ENCODE peak calls at places on chromosomes 3 and 15, in five cellular contexts. One of them, this sample, is unnamed.

GRCh38 chr3:66075281-66075680 is 36.6 kb upstream of the MAGI1 start:
- DNase-seq in neuronal stem cell: no peak
- DNase-seq in H9: no peak
- DNase-seq in mesenchymal stem cell: no peak
- DNase-seq in mesendoderm: no peak
- DNase-seq in this sample: peak

GRCh38 chr15:31237042-31237324 is 89.7 kb upstream of the KLF13 start:
- DNase-seq in mesendoderm: no peak
- DNase-seq in mesenchymal stem cell: no peak
- DNase-seq in H9: no peak
- DNase-seq in neuronal stem cell: no peak
- DNase-seq in this sample: no peak

GRCh38 chr3:135100349-135100741 is 305.3 kb downstream of the EPHB1 start:
- DNase-seq in neuronal stem cell: no peak
- DNase-seq in H9: no peak
- DNase-seq in mesenchymal stem cell: no peak
- DNase-seq in mesendoderm: no peak
- DNase-seq in this sample: no peak

GRCh38 chr15:64950888-64951287 is 38.8 kb downstream of the SPG21 start:
- DNase-seq in neuronal stem cell: no peak
- DNase-seq in H9: no peak
- DNase-seq in mesenchymal stem cell: no peak
- DNase-seq in mesendoderm: no peak
- DNase-seq in this sample: no peak

GRCh38 chr3:130963878-130964277 is 62.7 kb downstream of the ASTE1 start:
- DNase-seq in mesenchymal stem cell: peak
- DNase-seq in mesendoderm: peak
- DNase-seq in H9: no peak
- DNase-seq in neuronal stem cell: peak
- DNase-seq in this sample: peak

GRCh38 chr3:49841126-49841525 is 15.2 kb downstream of the TRAIP start:
- DNase-seq in mesendoderm: peak
- DNase-seq in neuronal stem cell: peak
- DNase-seq in mesenchymal stem cell: peak
- DNase-seq in H9: peak
- DNase-seq in this sample: no peak

GRCh38 chr3:197466586-197467399 is 89.0 kb downstream of the BDH1 start:
- DNase-seq in neuronal stem cell: no peak
- DNase-seq in mesenchymal stem cell: peak
- DNase-seq in mesendoderm: no peak
- DNase-seq in H9: no peak
- DNase-seq in this sample: peak

GRCh38 chr3:17674082-17674686 is 68.2 kb downstream of the TBC1D5 start:
- DNase-seq in neuronal stem cell: no peak
- DNase-seq in mesenchymal stem cell: no peak
- DNase-seq in H9: no peak
- DNase-seq in mesendoderm: no peak
- DNase-seq in this sample: no peak

GRCh38 chr15:69820819-69821218 is 276.9 kb downstream of the TLE3 start:
- DNase-seq in H9: peak
- DNase-seq in mesenchymal stem cell: peak
- DNase-seq in neuronal stem cell: peak
- DNase-seq in mesendoderm: peak
- DNase-seq in this sample: peak

GRCh38 chr3:129596194-129597086 is 10.0 kb downstream of the PLXND1 start:
- DNase-seq in mesendoderm: peak
- DNase-seq in neuronal stem cell: no peak
- DNase-seq in mesenchymal stem cell: peak
- DNase-seq in H9: peak
- DNase-seq in this sample: peak
- H3K18ac ChIP-seq in mesendoderm: peak
- H3K18ac ChIP-seq in neuronal stem cell: peak
- H3K18ac ChIP-seq in mesenchymal stem cell: peak
- H3K18ac ChIP-seq in H9: no peak
- H3K18ac ChIP-seq in this sample: peak

GRCh38 chr15:63600646-63601025 is 3.4 kb downstream of the FBXL22 start:
- DNase-seq in neuronal stem cell: peak
- DNase-seq in H9: peak
- DNase-seq in mesenchymal stem cell: peak
- DNase-seq in mesendoderm: peak
- DNase-seq in this sample: peak
- H2AK5ac ChIP-seq in neuronal stem cell: peak
- H2AK5ac ChIP-seq in H9: no peak
- H2AK5ac ChIP-seq in mesenchymal stem cell: no peak
- H2AK5ac ChIP-seq in mesendoderm: no peak
- H2AK5ac ChIP-seq in this sample: peak

DNA sequence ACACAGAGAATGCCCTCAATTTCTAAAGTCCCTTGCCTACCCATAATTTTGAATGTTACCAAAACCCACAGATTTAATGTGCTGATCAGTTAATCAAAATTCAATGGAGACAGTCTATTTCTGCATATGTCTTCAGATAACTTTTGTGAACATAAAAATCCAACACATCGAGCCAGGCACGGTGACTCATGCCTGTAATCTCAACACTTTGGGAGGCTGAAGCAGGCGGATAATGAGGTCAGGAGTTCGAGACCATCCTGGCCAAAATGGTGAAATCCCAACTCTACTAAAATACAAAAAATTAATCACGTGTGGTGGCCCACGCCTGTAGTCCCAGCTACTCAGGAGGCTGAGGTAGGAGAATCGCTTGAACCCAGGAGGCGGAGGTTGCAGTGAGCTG is 49.3 kb downstream of the PEAK1 start:
- DNase-seq in H9: no peak
- DNase-seq in mesendoderm: no peak
- DNase-seq in mesenchymal stem cell: no peak
- DNase-seq in neuronal stem cell: no peak
- DNase-seq in this sample: peak
- H3K4ac ChIP-seq in H9: no peak
- H3K4ac ChIP-seq in mesendoderm: no peak
- H3K4ac ChIP-seq in mesenchymal stem cell: no peak
- H3K4ac ChIP-seq in neuronal stem cell: no peak
- H3K4ac ChIP-seq in this sample: no peak

GRCh38 chr3:39277893-39278615 is 1.8 kb downstream of the CX3CR1 start:
- DNase-seq in H9: peak
- DNase-seq in neuronal stem cell: no peak
- DNase-seq in mesenchymal stem cell: no peak
- DNase-seq in mesendoderm: no peak
- DNase-seq in this sample: no peak

GRCh38 chr3:39280569-39280968 is 733 bp upstream of the CX3CR1 start:
- DNase-seq in mesenchymal stem cell: no peak
- DNase-seq in neuronal stem cell: no peak
- DNase-seq in mesendoderm: no peak
- DNase-seq in H9: no peak
- DNase-seq in this sample: no peak

GRCh38 chr3:39279745-39280517 is at the start of gene CX3CR1:
- DNase-seq in H9: no peak
- DNase-seq in mesendoderm: no peak
- DNase-seq in neuronal stem cell: no peak
- DNase-seq in mesenchymal stem cell: no peak
- DNase-seq in this sample: no peak

GRCh38 chr3:39276746-39277145 is 3.1 kb downstream of the CX3CR1 start:
- DNase-seq in neuronal stem cell: no peak
- DNase-seq in mesenchymal stem cell: no peak
- DNase-seq in H9: no peak
- DNase-seq in mesendoderm: no peak
- DNase-seq in this sample: no peak

DNA sequence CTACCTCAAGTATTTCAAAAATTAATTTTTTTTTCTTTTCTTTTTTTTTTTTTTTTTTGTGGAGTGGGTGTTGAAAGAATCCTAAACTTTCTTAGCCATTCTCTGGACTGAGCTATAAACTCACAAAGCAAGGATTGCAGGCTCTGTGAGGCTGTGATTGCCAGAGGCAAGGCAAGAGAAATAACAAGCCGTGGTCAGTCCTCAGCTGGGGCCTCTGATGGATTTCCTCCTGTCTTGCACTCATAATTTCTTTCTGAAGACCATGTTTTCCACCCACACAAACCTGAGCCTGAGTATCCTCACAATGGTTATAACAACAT is 1.3 kb downstream of the CX3CR1 start:
- DNase-seq in neuronal stem cell: no peak
- DNase-seq in mesendoderm: no peak
- DNase-seq in H9: peak
- DNase-seq in mesenchymal stem cell: no peak
- DNase-seq in this sample: no peak
- H3K18ac ChIP-seq in neuronal stem cell: no peak
- H3K18ac ChIP-seq in mesendoderm: no peak
- H3K18ac ChIP-seq in H9: no peak
- H3K18ac ChIP-seq in mesenchymal stem cell: no peak
- H3K18ac ChIP-seq in this sample: no peak

DNA sequence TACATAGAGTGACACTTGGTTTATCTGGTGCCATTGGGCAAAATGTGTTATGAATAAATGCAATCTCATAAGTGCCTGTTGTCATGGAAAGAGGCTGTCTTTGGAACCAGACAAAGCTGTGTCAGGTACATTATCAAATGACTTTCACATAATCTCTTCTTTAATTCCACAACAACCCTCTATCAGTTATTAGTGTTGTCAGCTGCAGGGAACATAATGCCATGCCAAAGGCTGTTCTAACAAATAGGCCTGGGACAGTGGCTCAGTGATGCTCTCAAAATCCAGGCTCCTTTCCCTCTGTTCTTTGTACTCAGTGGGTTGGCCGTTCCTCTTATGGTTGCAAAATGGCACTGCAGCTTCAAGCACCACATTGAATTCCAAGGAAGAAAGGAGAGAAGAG is 91.8 kb downstream of the ADAMTSL3 start:
- DNase-seq in mesendoderm: no peak
- DNase-seq in mesenchymal stem cell: no peak
- DNase-seq in neuronal stem cell: no peak
- DNase-seq in H9: no peak
- DNase-seq in this sample: no peak
- H2AK5ac ChIP-seq in mesendoderm: no peak
- H2AK5ac ChIP-seq in mesenchymal stem cell: no peak
- H2AK5ac ChIP-seq in neuronal stem cell: no peak
- H2AK5ac ChIP-seq in H9: no peak
- H2AK5ac ChIP-seq in this sample: no peak